ENCODE peak calls at places on chromosomes 5 and 9, in four cellular contexts. Y is GM04503, P is kidney, O is H9. T is an unnamed sample.

GRCh38 chr9:87663556-87663955 is 62.4 kb upstream of the CTSL start:
- DNase-seq in Y (no peak), P (no peak), O (peak), T (peak)

GRCh38 chr5:131265318-131265803 is 1.5 kb downstream of the CDC42SE2 start:
- DNase-seq in Y (no peak), P (no peak), O (no peak), T (no peak)

GRCh38 chr9:76562511-76562911 is 103.5 kb downstream of the GCNT1 start:
- DNase-seq in Y (peak), P (no peak), O (no peak), T (no peak)

GRCh38 chr5:2186472-2187015 is 303.8 kb upstream of the IRX4 start:
- DNase-seq in Y (no peak), P (peak), O (no peak), T (no peak)

GRCh38 chr9:116219686-116220085 is 66.1 kb downstream of the PAPPA start:
- DNase-seq in Y (no peak), P (peak), O (no peak), T (no peak)

GRCh38 chr5:59051938-59052337 is 469.1 kb downstream of the RAB3C start:
- DNase-seq in Y (no peak), P (no peak), O (no peak), T (no peak)

GRCh38 chr9:137055385-137056364 is 1.8 kb upstream of the ENTPD2 start:
- DNase-seq in Y (no peak), P (peak), O (no peak), T (peak)

GRCh38 chr5:181052928-181053759 is 13.1 kb downstream of the BTNL9 start:
- DNase-seq in Y (no peak), P (no peak), O (no peak), T (no peak)

GRCh38 chr9:70228098-70228497 is 30.7 kb upstream of the SMC5 start:
- DNase-seq in Y (no peak), P (no peak), O (no peak), T (no peak)

GRCh38 chr9:125430161-125430485 is 168.5 kb downstream of the GAPVD1 start:
- DNase-seq in Y (no peak), P (peak), O (no peak), T (peak)

GRCh38 chr9:115717711-115718173 is 435.8 kb upstream of the PAPPA start:
- DNase-seq in Y (peak), P (no peak), O (no peak), T (no peak)

GRCh38 chr5:14127587-14127986 is 15.6 kb upstream of the TRIO start:
- DNase-seq in Y (no peak), P (no peak), O (no peak), T (no peak)

GRCh38 chr9:93577940-93578682 is 1.7 kb downstream of the PHF2 start:
- DNase-seq in Y (no peak), P (no peak), O (no peak), T (peak)

GRCh38 chr9:134670042-134670525 is 28.5 kb downstream of the COL5A1 start:
- DNase-seq in Y (peak), P (no peak), O (no peak), T (no peak)

GRCh38 chr9:38207247-38207778 is 138.3 kb upstream of the SHB start:
- DNase-seq in Y (no peak), P (no peak), O (no peak), T (no peak)

GRCh38 chr5:163941068-163941467 is 435.6 kb downstream of the MAT2B start:
- DNase-seq in Y (no peak), P (no peak), O (no peak), T (no peak)

GRCh38 chr5:144205141-144205551 is 34.5 kb downstream of the KCTD16 start:
- DNase-seq in Y (no peak), P (peak), O (peak), T (peak)

GRCh38 chr5:127400946-127401670 is 110.5 kb downstream of the MEGF10 start:
- DNase-seq in Y (no peak), P (no peak), O (no peak), T (no peak)

T was measured in posterior vena cava.